ENCODE peak calls at places on chromosomes 6 and 20, in four cellular contexts. T, H, F and E are unnamed samples.

GRCh38 chr6:128112494-128112893 is 211.6 kb upstream of the THEMIS start:
- DNase-seq in T (no peak), H (no peak), F (peak), E (no peak)

GRCh38 chr6:88358846-88359245 is 192.7 kb upstream of the CNR1 start:
- DNase-seq in H (no peak), T (no peak), F (peak), E (no peak)

GRCh38 chr6:14799928-14800327 is 445.9 kb upstream of the JARID2 start:
- DNase-seq in T (peak), F (peak), H (no peak), E (no peak)

GRCh38 chr6:5115168-5115567 is 30.0 kb downstream of the PPP1R3G start:
- DNase-seq in H (no peak), T (no peak), F (peak), E (no peak)

GRCh38 chr6:144286503-144287393 is 1.6 kb downstream of the UTRN start:
- DNase-seq in T (peak), H (no peak), F (peak), E (no peak)

GRCh38 chr20:29313481-29313880 is 1944.0 kb upstream of the DEFB115 start:
- DNase-seq in T (no peak), F (no peak), H (no peak), E (no peak)

GRCh38 chr6:138640028-138640427 is 133.5 kb upstream of the CCDC28A start:
- DNase-seq in H (no peak), F (no peak), T (no peak), E (no peak)

GRCh38 chr20:49345538-49345937 is 67.7 kb upstream of the ZNFX1 start:
- DNase-seq in H (no peak), F (peak), T (no peak), E (peak)

GRCh38 chr6:2369606-2370005 is 124.2 kb upstream of the GMDS start:
- DNase-seq in F (no peak), H (no peak), T (no peak), E (no peak)

GRCh38 chr6:133432021-133432989 is 191.1 kb downstream of the EYA4 start:
- DNase-seq in T (no peak), H (no peak), F (peak), E (no peak)

GRCh38 chr20:61810709-61811565 is 254.7 kb downstream of the TAF4 start:
- DNase-seq in F (no peak), T (no peak), H (no peak), E (no peak)

GRCh38 chr6:2103644-2104523 is 141.5 kb downstream of the GMDS start:
- DNase-seq in F (peak), H (no peak), T (no peak), E (no peak)

GRCh38 chr6:25652007-25652515 is at the start of gene SCGN:
- DNase-seq in F (peak), H (no peak), T (peak), E (peak)

GRCh38 chr6:11323666-11324452 is 91.4 kb upstream of the NEDD9 start:
- DNase-seq in F (no peak), T (no peak), H (no peak), E (no peak)

GRCh38 chr6:163585932-163586437 is 171.5 kb downstream of the QKI start:
- DNase-seq in F (peak), H (no peak), T (no peak), E (peak)

GRCh38 chr6:24933868-24934401 is 1.8 kb downstream of the RIPOR2 start:
- DNase-seq in F (peak), H (no peak), T (no peak), E (no peak)

GRCh38 chr6:87334683-87335082 is 5.6 kb upstream of the GJB7 start:
- DNase-seq in F (no peak), H (no peak), T (no peak), E (no peak)

GRCh38 chr6:52523363-52524207 is 53.3 kb downstream of the TRAM2 start:
- DNase-seq in F (no peak), H (no peak), T (no peak), E (no peak)

GRCh38 chr20:11012975-11013374 is 339.2 kb upstream of the JAG1 start:
- DNase-seq in F (peak), H (no peak), T (no peak), E (no peak)

GRCh38 chr6:37582309-37582708 is 82.6 kb upstream of the CCDC167 start:
- DNase-seq in F (no peak), H (no peak), T (no peak), E (no peak)

GRCh38 chr6:92126088-92126487 is 1293.3 kb downstream of the EPHA7 start:
- DNase-seq in T (no peak), H (no peak), F (no peak), E (no peak)

GRCh38 chr6:162846723-162847122 is 118.9 kb downstream of the PACRG start:
- DNase-seq in F (no peak), T (no peak), H (no peak), E (no peak)

GRCh38 chr6:154247119-154247814 is 109.3 kb downstream of the IPCEF1 start:
- DNase-seq in F (no peak), H (no peak), T (peak), E (no peak)

GRCh38 chr6:133724726-133725125 is 164.2 kb upstream of the TCF21 start:
- DNase-seq in H (no peak), T (no peak), F (peak), E (no peak)

GRCh38 chr6:169978615-169979161 is 227.3 kb downstream of the ERMARD start:
- DNase-seq in F (no peak), T (no peak), H (no peak), E (peak)

GRCh38 chr6:170028629-170029345 is 262.1 kb downstream of the DLL1 start:
- DNase-seq in T (no peak), H (no peak), F (no peak), E (no peak)

GRCh38 chr6:25713802-25714201 is 40.7 kb upstream of the SLC17A4 start:
- DNase-seq in H (no peak), F (peak), T (no peak), E (no peak)

DNA sequence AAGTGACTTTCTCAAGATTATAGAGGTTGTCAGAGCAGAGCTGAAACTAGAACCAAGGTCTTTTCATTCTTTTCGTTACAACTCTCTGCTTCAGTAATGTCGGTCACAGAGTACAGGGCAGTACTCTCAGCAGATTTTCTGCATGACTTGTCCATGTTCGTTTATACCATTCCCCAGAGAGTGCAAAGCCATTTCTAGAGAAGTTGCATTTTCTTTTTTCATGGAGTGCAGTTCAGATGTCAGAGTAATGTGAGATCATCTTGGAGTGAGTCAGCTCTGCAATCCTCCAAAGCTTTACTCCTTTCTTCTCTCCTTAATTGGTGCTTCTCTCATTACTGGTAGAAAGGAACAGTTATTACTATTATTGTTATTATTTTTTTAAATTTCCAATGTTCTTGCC is 115.6 kb upstream of the B3GAT2 start:
- DNase-seq in F (peak), H (no peak), T (no peak), E (no peak)
- TF ChIP-seq CTCF in F (no peak), H (no peak), T (no peak), E (no peak)

GRCh38 chr6:80105972-80106417 is 476 bp upstream of the BCKDHB start:
- DNase-seq in F (no peak), H (no peak), T (no peak), E (no peak)
- H3K4me3 ChIP-seq in F (peak), H (peak), T (peak), E (peak)

DNA sequence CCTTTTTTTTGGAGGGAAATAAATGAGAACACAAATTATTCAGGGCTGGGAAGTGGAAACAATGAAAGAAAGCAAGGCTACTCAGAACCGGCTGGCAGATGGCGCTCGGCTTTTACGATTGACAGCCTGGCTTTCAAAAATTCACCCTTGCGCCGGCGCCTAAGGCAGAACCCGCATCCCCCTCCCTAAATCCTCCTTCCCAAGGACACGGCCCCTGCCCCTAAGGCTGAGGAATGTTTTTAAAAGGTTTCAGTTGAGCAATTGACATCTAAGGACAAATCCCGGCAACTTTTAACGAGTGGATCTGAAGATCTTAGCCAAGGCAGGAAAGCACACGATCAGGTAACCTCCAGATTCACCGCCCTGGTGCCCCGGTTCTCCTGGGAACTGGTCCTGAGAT is 16.3 kb downstream of the GNAS start:
- DNase-seq in H (no peak), T (no peak), F (no peak), E (no peak)
- TF ChIP-seq CTCF in H (peak), T (no peak), F (no peak), E (peak)

GRCh38 chr6:110660066-110660655 is 155.1 kb downstream of the CDK19 start:
- DNase-seq in T (no peak), F (no peak), H (no peak), E (no peak)

GRCh38 chr6:110658621-110659211 is 156.6 kb downstream of the CDK19 start:
- DNase-seq in F (no peak), T (no peak), H (no peak), E (no peak)

GRCh38 chr6:110654096-110654820 is 161.0 kb downstream of the CDK19 start:
- DNase-seq in H (no peak), T (no peak), F (peak), E (no peak)

GRCh38 chr6:110653381-110653780 is 161.9 kb downstream of the CDK19 start:
- DNase-seq in F (no peak), H (no peak), T (no peak), E (no peak)

DNA sequence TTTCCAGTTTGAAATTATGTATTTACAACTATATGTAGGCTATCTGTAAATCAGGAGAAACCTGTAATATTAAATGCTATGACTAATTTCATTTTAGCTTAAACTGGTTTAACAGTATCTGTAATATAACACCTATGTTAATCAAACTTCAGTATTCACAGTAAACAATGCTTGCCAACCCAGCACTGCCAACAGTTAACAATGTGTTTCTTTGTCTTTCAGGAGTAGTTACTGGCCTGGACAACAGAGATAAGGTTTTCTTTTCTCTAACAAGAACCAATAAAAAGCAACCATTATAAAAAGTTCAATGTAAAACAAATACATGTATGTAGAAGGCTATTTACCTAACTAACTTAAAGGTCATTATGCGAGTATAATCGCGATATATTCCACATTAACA is 158.8 kb downstream of the CDK19 start:
- DNase-seq in T (no peak), F (no peak), H (no peak), E (no peak)
- H3K4me3 ChIP-seq in T (no peak), F (no peak), H (no peak), E (no peak)

GRCh38 chr20:55446301-55446700 is 559.0 kb downstream of the CBLN4 start:
- DNase-seq in F (no peak), H (no peak), T (no peak), E (no peak)
- TF ChIP-seq CTCF in F (no peak), H (no peak), T (no peak), E (no peak)

GRCh38 chr6:7139835-7140470 is 32.2 kb downstream of the RREB1 start:
- DNase-seq in H (no peak), F (no peak), T (no peak), E (no peak)
- H3K4me3 ChIP-seq in H (peak), F (no peak), T (peak), E (no peak)

GRCh38 chr20:44574372-44574771 is 8.0 kb upstream of the PKIG start:
- DNase-seq in F (no peak), T (no peak), H (no peak), E (no peak)

GRCh38 chr20:44579313-44580090 is 2.9 kb upstream of the PKIG start:
- DNase-seq in H (no peak), F (peak), T (no peak), E (no peak)

GRCh38 chr20:44572551-44573500 is 9.6 kb upstream of the PKIG start:
- DNase-seq in H (no peak), F (peak), T (no peak), E (peak)

GRCh38 chr20:44573501-44573869 is 8.9 kb upstream of the PKIG start:
- DNase-seq in F (no peak), H (no peak), T (no peak), E (no peak)

DNA sequence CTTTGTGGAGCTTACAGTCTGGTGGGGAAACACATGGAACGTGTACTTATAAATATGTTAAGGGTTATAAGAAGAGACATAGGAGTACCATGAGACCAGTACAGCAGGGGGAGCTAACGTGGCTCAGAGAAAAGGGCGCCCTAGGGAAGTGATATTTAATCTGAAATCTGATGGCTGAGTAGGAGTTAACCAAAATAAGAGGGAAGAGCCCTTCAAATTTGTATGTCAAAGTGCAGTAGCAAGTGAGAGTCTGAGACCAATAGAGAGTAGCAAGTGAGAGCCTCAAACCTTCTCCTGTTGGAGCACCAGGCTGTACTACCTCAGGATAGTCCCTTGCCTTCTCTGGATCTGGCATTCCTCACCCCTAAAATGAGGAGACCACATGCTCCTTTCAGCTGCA is 6.1 kb upstream of the PKIG start:
- DNase-seq in H (no peak), F (peak), T (peak), E (peak)
- TF ChIP-seq CTCF in H (peak), F (peak), T (peak), E (peak)

GRCh38 chr6:73388800-73389512 is 5.7 kb upstream of the DDX43 start:
- DNase-seq in T (no peak), F (peak), H (no peak), E (peak)
- H3K4me3 ChIP-seq in T (no peak), F (peak), H (peak), E (peak)

DNA sequence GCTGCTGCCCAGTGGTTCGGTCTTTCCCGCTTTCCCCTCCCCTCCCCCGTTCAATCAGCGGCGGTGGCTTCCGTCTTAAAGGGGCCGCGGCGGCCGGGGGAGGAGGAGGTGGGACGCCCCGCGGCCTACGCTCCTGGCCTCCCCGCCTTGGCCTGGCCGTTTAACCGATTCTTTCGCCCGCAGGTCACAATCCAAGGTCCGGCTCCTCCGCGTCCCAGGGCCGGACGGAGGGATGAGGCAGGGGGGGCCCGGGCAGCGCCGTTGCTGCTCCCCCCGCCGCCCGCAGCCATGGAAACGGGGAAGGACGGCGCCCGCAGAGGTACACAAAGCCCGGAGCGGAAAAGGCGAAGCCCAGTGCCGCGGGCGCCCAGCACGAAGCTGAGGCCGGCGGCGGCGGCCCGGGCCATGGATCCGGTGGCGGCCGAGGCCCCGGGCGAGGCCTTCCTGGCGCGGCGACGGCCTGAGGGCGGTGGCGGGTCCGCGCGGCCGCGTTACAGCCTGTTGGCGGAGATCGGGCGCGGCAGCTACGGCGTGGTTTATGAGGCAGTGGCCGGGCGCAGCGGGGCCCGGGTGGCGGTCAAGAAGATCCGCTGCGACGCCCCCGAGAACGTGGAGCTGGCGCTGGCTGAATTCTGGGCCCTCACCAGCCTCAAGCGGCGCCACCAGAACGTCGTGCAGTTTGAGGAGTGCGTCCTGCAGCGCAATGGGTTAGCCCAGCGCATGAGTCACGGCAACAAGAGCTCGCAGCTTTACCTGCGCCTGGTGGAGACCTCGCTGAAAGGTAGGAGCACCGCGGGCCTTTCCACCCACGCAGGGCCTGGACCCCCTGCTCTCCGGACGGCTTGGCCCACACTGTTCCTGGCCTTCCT is 1.2 kb downstream of the STK35 start:
- DNase-seq in T (peak), H (peak), F (peak), E (no peak)
- TF ChIP-seq CTCF in T (peak), H (peak), F (no peak), E (no peak)

DNA sequence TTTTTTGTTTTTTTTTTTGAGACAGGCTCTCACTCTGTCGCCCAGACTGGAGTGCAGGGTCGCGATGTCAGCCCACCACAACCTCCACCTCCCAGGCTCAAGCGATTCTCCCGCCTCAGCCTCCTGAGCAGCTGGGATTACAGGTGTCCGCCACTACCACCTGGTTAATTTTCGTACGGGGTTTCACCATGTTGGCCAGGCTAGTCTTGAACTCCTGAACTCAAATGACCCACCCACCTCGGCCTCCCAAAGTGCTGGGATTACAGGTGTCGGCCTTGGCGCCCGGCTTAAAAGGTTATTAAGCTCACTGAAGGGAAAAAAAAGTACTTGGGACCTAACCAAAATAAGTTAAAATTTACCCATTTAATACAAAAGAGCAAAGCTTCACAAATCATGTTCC is 1.9 kb downstream of the TCFL5 start:
- DNase-seq in T (no peak), H (no peak), F (no peak), E (no peak)
- H3K4me3 ChIP-seq in T (peak), H (no peak), F (no peak), E (peak)